ENCODE peak calls at places on chromosome 19, in five cellular contexts. V is HepG2, K is endothelial cell of umbilical vein, S is H1, Y is neural progenitor cell. W is an unnamed sample.

GRCh38 chr19:12974301-12975220 is 5.2 kb downstream of the DAND5 start:
- DNase-seq in V (peak; percentile 35), K (no peak), S (no peak), Y (no peak), W (no peak)

GRCh38 chr19:42250666-42251531 is 4.0 kb downstream of the ERF start:
- DNase-seq in V (no peak), K (peak; percentile 39), S (no peak), Y (no peak), W (no peak)

GRCh38 chr19:44803442-44804428 is 5.2 kb upstream of the BCAM start:
- DNase-seq in V (no peak), K (no peak), S (no peak), Y (no peak), W (no peak)

GRCh38 chr19:2613507-2614295 is 88.8 kb downstream of the GNG7 start:
- DNase-seq in V (no peak), K (peak; percentile 23), S (no peak), Y (peak; percentile 57), W (peak; percentile 53)

GRCh38 chr19:10780368-10780767 is 55.6 kb downstream of the TMED1 start:
- DNase-seq in V (no peak), K (peak; percentile 90), S (no peak), Y (no peak), W (no peak)

GRCh38 chr19:48926909-48927308 is 6.6 kb upstream of the DHDH start:
- DNase-seq in V (no peak), K (peak; percentile 82), S (no peak), Y (no peak), W (peak; percentile 95)

GRCh38 chr19:17114414-17114831 is 38.8 kb downstream of the MYO9B start:
- DNase-seq in V (no peak), K (no peak), S (no peak), Y (peak; percentile 30), W (peak; percentile 44)

GRCh38 chr19:1873524-1874473 is 10.4 kb upstream of the KLF16 start:
- DNase-seq in V (no peak), K (peak; percentile 50), S (no peak), Y (no peak), W (no peak)

GRCh38 chr19:48975947-48976847 is 11.1 kb downstream of the FTL start:
- DNase-seq in V (no peak), K (peak; percentile 49), S (no peak), Y (peak; percentile 71), W (no peak)

GRCh38 chr19:45451181-45451849 is 16.5 kb upstream of the FOSB start:
- DNase-seq in V (no peak), K (peak; percentile 29), S (no peak), Y (no peak), W (peak; percentile 24)

GRCh38 chr19:31258211-31259052 is 90.8 kb downstream of the TSHZ3 start:
- DNase-seq in V (no peak), K (no peak), S (no peak), Y (no peak), W (no peak)

GRCh38 chr19:4361152-4362037 is 18.0 kb downstream of the MPND start:
- DNase-seq in V (no peak), K (no peak), S (no peak), Y (peak; percentile 39), W (no peak)

GRCh38 chr19:6674868-6675305 is 4.9 kb upstream of the TNFSF14 start:
- DNase-seq in V (no peak), K (peak; percentile 56), S (peak; percentile 39), Y (peak; percentile 62), W (peak; percentile 87)

GRCh38 chr19:49133621-49134454 is 14.5 kb downstream of the PPFIA3 start:
- DNase-seq in V (no peak), K (peak; percentile 54), S (no peak), Y (peak; percentile 67), W (no peak)

GRCh38 chr19:18708452-18709231 is 25.2 kb downstream of the CRTC1 start:
- DNase-seq in V (no peak), K (no peak), S (no peak), Y (no peak), W (no peak)
- H3K4me2 ChIP-seq in V (no peak overlapping the region), K (no peak overlapping the region), S (no peak overlapping the region), Y (no peak overlapping the region), W (no peak overlapping the region)

GRCh38 chr19:409006-409514 is at the start of gene C2CD4C:
- DNase-seq in V (no peak), K (no peak), S (no peak), Y (peak; percentile 71), W (no peak)
- TF ChIP-seq EZH2 in V (no peak), K (peak; percentile 72), S (no peak), Y (no peak), W (no peak)

GRCh38 chr19:38223119-38223523 is 901 bp downstream of the DPF1 start:
- DNase-seq in V (no peak), K (no peak), S (no peak), Y (no peak), W (no peak)
- H3K4me2 ChIP-seq in V (peak overlapping the region; percentile 92), K (no peak overlapping the region), S (peak overlapping the region; percentile 80), Y (peak overlapping the region; percentile 85), W (peak overlapping the region; percentile 92)

GRCh38 chr19:30224689-30225606 is 147.2 kb upstream of the ZNF536 start:
- DNase-seq in V (no peak), K (no peak), S (no peak), Y (peak; percentile 64), W (no peak)
- TF ChIP-seq EZH2 in V (peak; percentile 89), K (peak; percentile 67), S (peak; percentile 83), Y (peak; percentile 84), W (no peak)